ENCODE peak calls at places on chromosomes 16 and 17, in five cellular contexts. S is right lobe of liver, R is K562, T is IMR-90, F is HepG2. A is an unnamed sample.

GRCh38 chr17:3639981-3640596 is 3.5 kb downstream of the CTNS start:
- ATAC-seq in S (no peak), R (peak; percentile 55), T (no peak), F (no peak), A (no peak)

GRCh38 chr17:30235386-30236296 is at the start of gene SLC6A4:
- ATAC-seq in S (peak; percentile 10), R (no peak), T (peak; percentile 52), F (no peak), A (no peak)

GRCh38 chr17:37344519-37344918 is 31.3 kb upstream of the C17orf78 start:
- ATAC-seq in S (no peak), R (no peak), T (no peak), F (no peak), A (no peak)

GRCh38 chr17:1737531-1738291 is 5.0 kb upstream of the SERPINF2 start:
- ATAC-seq in S (peak; percentile 4), R (no peak), T (no peak), F (no peak), A (peak; percentile 38)

GRCh38 chr16:53094013-53094630 is 39.3 kb downstream of the CHD9 start:
- ATAC-seq in S (peak; percentile 1), R (peak; percentile 82), T (no peak), F (no peak), A (no peak)

GRCh38 chr16:82945420-82946096 is 318.8 kb downstream of the CDH13 start:
- ATAC-seq in S (peak; percentile 51), R (no peak), T (no peak), F (no peak), A (no peak)

GRCh38 chr16:11674818-11675560 is 6.7 kb downstream of the SNN start:
- ATAC-seq in S (no peak), R (no peak), T (peak; percentile 5), F (no peak), A (no peak)

GRCh38 chr17:80892900-80893603 is 98.6 kb upstream of the CHMP6 start:
- ATAC-seq in S (no peak), R (no peak), T (no peak), F (no peak), A (no peak)

GRCh38 chr16:87540072-87540976 is 47.5 kb upstream of the ZCCHC14 start:
- ATAC-seq in S (no peak), R (no peak), T (no peak), F (peak; percentile 27), A (no peak)

GRCh38 chr17:1976000-1976682 is 49.0 kb downstream of the RTN4RL1 start:
- ATAC-seq in S (no peak), R (no peak), T (no peak), F (peak; percentile 80), A (no peak)

GRCh38 chr17:2174048-2174447 is 119.1 kb downstream of the HIC1 start:
- ATAC-seq in S (no peak), R (no peak), T (no peak), F (no peak), A (no peak)

GRCh38 chr17:37092041-37092440 is 143.3 kb downstream of the AATF start:
- ATAC-seq in S (no peak), R (no peak), T (no peak), F (peak; percentile 36), A (no peak)

GRCh38 chr16:55542459-55543082 is 23.9 kb upstream of the CAPNS2 start:
- ATAC-seq in S (no peak), R (no peak), T (peak; percentile 57), F (no peak), A (peak; percentile 55)

GRCh38 chr17:2068101-2068518 is 13.2 kb downstream of the HIC1 start:
- ATAC-seq in S (no peak), R (no peak), T (peak; percentile 45), F (no peak), A (peak; percentile 10)

DNA sequence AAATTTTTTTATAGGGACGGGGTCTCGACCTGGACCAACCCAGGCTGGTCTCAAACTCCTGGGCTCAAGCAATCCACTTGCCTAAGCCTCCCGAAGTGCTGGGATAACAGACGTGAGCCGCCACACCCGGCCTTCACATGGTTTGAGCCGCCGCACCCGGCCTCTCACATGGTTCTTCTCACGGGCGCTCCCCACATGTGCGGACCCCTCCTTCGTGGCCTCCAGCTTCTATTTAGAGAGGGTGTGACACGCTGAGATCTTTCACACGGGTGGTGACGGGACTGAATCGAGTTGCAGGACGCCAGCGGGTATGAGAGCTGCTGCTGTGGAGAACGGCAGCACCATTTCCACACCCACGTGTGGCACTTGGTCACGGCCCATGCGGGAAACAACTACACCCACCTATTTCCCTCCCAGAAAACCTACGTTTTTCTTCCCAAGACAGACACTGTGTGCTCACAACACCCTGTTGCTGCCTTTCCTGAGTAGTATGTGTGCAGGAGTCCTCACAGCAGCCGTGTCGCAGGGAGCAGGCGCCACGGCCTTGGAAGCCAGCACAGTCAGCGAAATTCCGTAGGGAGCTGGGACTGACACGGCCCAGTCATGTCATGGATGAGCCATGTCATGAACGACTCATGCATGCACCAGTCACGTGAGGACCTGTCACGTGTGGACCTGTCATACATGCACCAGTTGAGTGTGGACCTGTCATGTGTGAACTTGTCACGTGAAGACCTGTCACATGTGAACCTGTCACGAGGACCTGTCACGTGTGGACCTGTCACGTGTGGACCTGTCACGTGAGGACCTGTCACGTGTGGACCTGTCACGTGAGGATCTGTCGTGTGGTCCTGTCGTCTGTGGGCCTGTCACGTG is 20.1 kb upstream of the ACSF3 start:
- ATAC-seq in S (no peak), R (no peak), T (no peak), F (no peak), A (no peak)
- H3K36me3 ChIP-seq in S (no peaks in the 10 kb centered on the region), R (no peaks in the 10 kb centered on the region), T (no peaks in the 10 kb centered on the region), F (no peaks in the 10 kb centered on the region), A (no peaks in the 10 kb centered on the region)

GRCh38 chr17:76585649-76586593 is at the start of gene ST6GALNAC2:
- ATAC-seq in S (peak; percentile 83), R (peak; percentile 58), T (peak; percentile 72), F (peak; percentile 93), A (peak; percentile 81)
- TF ChIP-seq POLR2A in S (peak; percentile 37), R (no peak), T (no peak), F (no peak), A (peak; percentile 43)

DNA sequence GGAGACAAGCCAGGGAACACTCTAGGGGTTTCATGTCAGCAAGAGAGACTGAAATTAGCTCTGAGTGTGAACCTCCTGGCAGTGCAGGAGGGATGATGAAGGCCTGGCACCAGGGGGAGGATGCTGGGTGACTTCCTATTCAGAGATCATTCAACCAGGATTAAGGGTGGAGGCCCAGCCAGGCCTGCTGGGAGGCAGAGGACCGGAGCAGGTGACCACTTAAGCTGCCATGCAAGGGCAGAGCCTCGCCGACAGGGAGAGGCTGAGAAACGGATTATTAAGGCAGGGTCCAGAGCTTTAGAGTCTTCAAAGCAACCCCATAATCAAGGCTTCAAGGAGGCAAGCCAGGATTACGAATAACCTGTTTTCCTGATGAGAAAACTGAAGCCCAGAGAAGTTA is 10.6 kb upstream of the SRCIN1 start:
- ATAC-seq in S (no peak), R (no peak), T (no peak), F (no peak), A (no peak)
- H3K27ac ChIP-seq in S (no peak overlapping the region), R (no peak overlapping the region), T (no peak overlapping the region), F (peak overlapping the region; percentile 95), A (no peak overlapping the region)

DNA sequence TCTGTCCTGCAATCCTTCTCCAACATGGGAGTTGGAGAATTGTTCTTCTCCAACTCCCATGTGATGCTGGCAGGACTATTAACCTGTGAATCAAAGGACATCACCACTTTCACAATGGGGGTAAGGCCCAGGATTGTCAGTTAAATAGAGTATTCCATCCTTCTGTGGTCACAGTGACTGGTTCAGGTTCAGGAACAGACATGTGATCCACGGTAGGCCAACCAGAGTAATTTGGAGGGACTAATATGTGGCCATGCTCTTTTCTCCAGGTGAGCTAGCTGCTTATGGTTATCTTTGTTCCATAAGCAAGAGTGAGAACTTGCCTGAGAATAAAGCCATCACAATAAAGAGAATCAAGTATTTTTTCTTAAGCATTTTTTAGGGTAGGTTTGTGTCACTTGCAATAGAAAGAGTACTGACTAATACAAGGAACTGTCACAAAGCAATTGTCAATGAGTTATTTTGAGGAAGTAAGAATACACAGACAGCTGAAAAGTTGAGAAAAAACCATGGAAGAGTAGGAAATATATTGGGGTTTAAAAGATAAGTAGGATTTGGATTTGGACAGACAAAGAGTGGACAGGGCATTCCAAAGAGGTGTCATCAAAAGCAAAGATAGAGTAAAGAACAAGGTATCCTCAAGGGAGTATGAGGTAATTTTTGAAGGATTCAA is 63.4 kb downstream of the BRIP1 start:
- ATAC-seq in S (no peak), R (no peak), T (no peak), F (no peak), A (no peak)
- H3K36me3 ChIP-seq in S (no peaks in the 10 kb centered on the region), R (peaks cover 38% of the 10 kb centered on the region), T (peaks cover 1% of the 10 kb centered on the region), F (peaks cover 58% of the 10 kb centered on the region), A (no peaks in the 10 kb centered on the region)

GRCh38 chr16:27549607-27549856 is 181 bp downstream of the GTF3C1 start:
- ATAC-seq in S (peak; percentile 71), R (peak; percentile 73), T (peak; percentile 68), F (peak; percentile 77), A (peak; percentile 61)
- TF ChIP-seq POLR2A in S (no peak), R (no peak), T (no peak), F (no peak), A (no peak)

DNA sequence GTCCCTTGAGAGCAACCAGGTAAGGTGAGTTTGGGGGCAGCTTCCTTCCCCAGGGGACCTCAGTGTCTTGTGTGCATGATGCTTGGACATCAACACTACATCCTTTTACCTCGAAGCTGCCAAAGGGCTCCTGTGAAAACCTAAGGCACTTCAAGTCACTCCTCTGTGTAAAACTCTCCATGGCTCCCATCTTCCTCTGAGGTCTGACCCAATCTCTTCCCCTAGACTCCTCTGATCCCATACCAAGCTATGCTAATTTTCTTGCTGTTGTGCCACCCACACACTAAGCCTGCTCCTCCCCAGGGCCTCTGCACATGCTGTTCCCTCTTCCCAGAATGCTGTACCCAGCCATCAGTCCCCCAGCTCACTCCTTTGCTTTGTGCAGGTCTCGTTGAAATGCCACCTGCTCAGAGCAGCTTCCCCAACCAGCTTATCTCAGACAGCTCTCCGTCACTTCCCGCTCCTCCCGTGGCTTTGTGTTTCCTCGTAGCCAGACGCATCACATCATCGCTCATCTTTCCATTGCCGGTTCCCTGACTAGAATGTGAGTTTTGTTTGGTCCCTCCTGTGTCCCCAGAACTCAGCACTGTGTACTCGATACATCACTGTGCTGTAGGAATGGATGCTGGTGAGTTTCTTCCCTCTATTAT is 78.4 kb downstream of the CNGB1 start:
- ATAC-seq in S (peak; percentile 4), R (peak; percentile 45), T (no peak), F (peak; percentile 38), A (no peak)
- H3K27ac ChIP-seq in S (peak overlapping the region; percentile 87), R (no peak overlapping the region), T (no peak overlapping the region), F (peak overlapping the region; percentile 95), A (no peak overlapping the region)

A was measured in gastroesophageal sphincter.